ENCODE peak calls at places on chromosomes 12 and 14, in seven cellular contexts. J, O, P, Y, L, R and N are unnamed samples.

GRCh38 chr14:90573385-90574105 is 176.7 kb downstream of the CALM1 start:
- DNase-seq in J (no peak), O (no peak), P (no peak), Y (no peak), L (no peak), R (no peak), N (no peak)

GRCh38 chr12:81083906-81084513 is 6.1 kb downstream of the ACSS3 start:
- DNase-seq in J (no peak), O (no peak), P (no peak), Y (no peak), L (no peak), R (no peak), N (no peak)

GRCh38 chr14:26380616-26381015 is 217.2 kb downstream of the NOVA1 start:
- DNase-seq in J (no peak), O (no peak), P (no peak), Y (no peak), L (no peak), R (no peak), N (no peak)

GRCh38 chr12:94873368-94874085 is 130.0 kb downstream of the NDUFA12 start:
- DNase-seq in J (no peak), O (peak), P (no peak), Y (peak), L (peak), R (no peak), N (no peak)

GRCh38 chr12:130761537-130762318 is 45.6 kb upstream of the RIMBP2 start:
- DNase-seq in J (peak), O (peak), P (no peak), Y (peak), L (peak), R (peak), N (peak)

GRCh38 chr14:90453401-90453951 is 56.6 kb downstream of the CALM1 start:
- DNase-seq in J (no peak), O (no peak), P (no peak), Y (no peak), L (no peak), R (no peak), N (no peak)

GRCh38 chr14:37369446-37369845 is 171.7 kb downstream of the MIPOL1 start:
- DNase-seq in J (no peak), O (no peak), P (no peak), Y (no peak), L (no peak), R (no peak), N (no peak)

GRCh38 chr14:96285667-96286066 is 29.7 kb downstream of the BDKRB1 start:
- DNase-seq in J (peak), O (no peak), P (no peak), Y (no peak), L (no peak), R (peak), N (peak)

GRCh38 chr12:102755271-102755670 is 161.8 kb downstream of the PAH start:
- DNase-seq in J (no peak), O (no peak), P (no peak), Y (no peak), L (no peak), R (no peak), N (no peak)

GRCh38 chr14:49593016-49593415 is 5.7 kb upstream of the LRR1 start:
- DNase-seq in J (peak), O (no peak), P (no peak), Y (no peak), L (no peak), R (peak), N (no peak)

GRCh38 chr12:109458086-109458485 is 19.0 kb downstream of the KCTD10 start:
- DNase-seq in J (peak), O (no peak), P (no peak), Y (no peak), L (no peak), R (peak), N (no peak)

GRCh38 chr14:94125659-94126418 is 3.6 kb downstream of the IFI27L2 start:
- DNase-seq in J (no peak), O (no peak), P (no peak), Y (no peak), L (peak), R (no peak), N (no peak)

GRCh38 chr12:55929306-55929791 is 1.6 kb upstream of the DGKA start:
- DNase-seq in J (no peak), O (no peak), P (no peak), Y (no peak), L (no peak), R (no peak), N (no peak)

GRCh38 chr14:33052899-33053400 is 114.3 kb downstream of the NPAS3 start:
- DNase-seq in J (no peak), O (no peak), P (no peak), Y (no peak), L (no peak), R (no peak), N (no peak)

GRCh38 chr12:120534703-120535655 is 823 bp downstream of the RNF10 start:
- DNase-seq in J (peak), O (peak), P (no peak), Y (peak), L (peak), R (peak), N (peak)

GRCh38 chr12:131066207-131066885 is 112.6 kb downstream of the ADGRD1 start:
- DNase-seq in J (no peak), O (no peak), P (no peak), Y (no peak), L (peak), R (no peak), N (no peak)

GRCh38 chr14:90381999-90382451 is 14.8 kb upstream of the CALM1 start:
- DNase-seq in J (no peak), O (no peak), P (no peak), Y (peak), L (peak), R (no peak), N (no peak)

GRCh38 chr12:40921563-40922163 is 229.4 kb downstream of the CNTN1 start:
- DNase-seq in J (peak), O (no peak), P (no peak), Y (peak), L (no peak), R (peak), N (peak)

GRCh38 chr14:22563987-22564386 is 25.0 kb downstream of the DAD1 start:
- DNase-seq in J (no peak), O (no peak), P (no peak), Y (no peak), L (no peak), R (no peak), N (peak)

GRCh38 chr12:15829255-15829654 is 40.1 kb upstream of the EPS8 start:
- DNase-seq in J (no peak), O (no peak), P (no peak), Y (no peak), L (no peak), R (no peak), N (no peak)

GRCh38 chr12:49626169-49626835 is 2.9 kb downstream of the PRPF40B start:
- DNase-seq in J (peak), O (no peak), P (no peak), Y (no peak), L (no peak), R (peak), N (no peak)

GRCh38 chr12:29033519-29033918 is 115.6 kb upstream of the FAR2 start:
- DNase-seq in J (no peak), O (no peak), P (no peak), Y (no peak), L (no peak), R (no peak), N (no peak)

GRCh38 chr12:119020377-119021360 is 39.3 kb downstream of the SRRM4 start:
- DNase-seq in J (no peak), O (peak), P (peak), Y (peak), L (peak), R (no peak), N (no peak)

GRCh38 chr12:118821386-118821928 is 159.9 kb upstream of the SRRM4 start:
- DNase-seq in J (no peak), O (no peak), P (no peak), Y (peak), L (no peak), R (no peak), N (no peak)

GRCh38 chr14:73833530-73834257 is 17.9 kb upstream of the PTGR2 start:
- DNase-seq in J (peak), O (no peak), P (no peak), Y (peak), L (peak), R (peak), N (no peak)

GRCh38 chr12:114682920-114683708 is 861 bp downstream of the TBX3 start:
- DNase-seq in J (no peak), O (no peak), P (no peak), Y (peak), L (peak), R (no peak), N (no peak)

GRCh38 chr12:89636054-89636775 is 72.4 kb downstream of the ATP2B1 start:
- DNase-seq in J (peak), O (no peak), P (no peak), Y (no peak), L (no peak), R (peak), N (no peak)

GRCh38 chr12:29534935-29535334 is 37.4 kb upstream of the OVCH1 start:
- DNase-seq in J (peak), O (no peak), P (no peak), Y (peak), L (no peak), R (peak), N (no peak)

GRCh38 chr12:57864382-57864781 is 17.9 kb upstream of the CTDSP2 start:
- DNase-seq in J (no peak), O (no peak), P (no peak), Y (peak), L (peak), R (no peak), N (no peak)

GRCh38 chr14:72476657-72477499 is 417.0 kb downstream of the DPF3 start:
- DNase-seq in J (peak), O (no peak), P (peak), Y (peak), L (peak), R (peak), N (peak)

GRCh38 chr12:104652910-104653309 is 196.2 kb downstream of the CHST11 start:
- DNase-seq in J (no peak), O (no peak), P (no peak), Y (no peak), L (no peak), R (no peak), N (no peak)

GRCh38 chr12:65403188-65403587 is 124.7 kb downstream of the MSRB3 start:
- DNase-seq in J (no peak), O (no peak), P (no peak), Y (no peak), L (no peak), R (no peak), N (no peak)

GRCh38 chr12:66978802-66979201 is 290.4 kb upstream of the CAND1 start:
- DNase-seq in J (no peak), O (no peak), P (no peak), Y (peak), L (no peak), R (no peak), N (no peak)

GRCh38 chr14:69088523-69089445 is 64.1 kb downstream of the DCAF5 start:
- DNase-seq in J (peak), O (no peak), P (no peak), Y (no peak), L (no peak), R (peak), N (peak)

GRCh38 chr12:83945871-83946270 is 966.7 kb downstream of the SLC6A15 start:
- DNase-seq in J (peak), O (no peak), P (no peak), Y (no peak), L (no peak), R (peak), N (no peak)

GRCh38 chr14:95464103-95464502 is 52.3 kb downstream of the SYNE3 start:
- DNase-seq in J (no peak), O (no peak), P (no peak), Y (no peak), L (no peak), R (no peak), N (no peak)

GRCh38 chr12:93972411-93973208 is 175.8 kb upstream of the PLXNC1 start:
- DNase-seq in J (peak), O (no peak), P (no peak), Y (peak), L (no peak), R (peak), N (no peak)

GRCh38 chr14:102883028-102883953 is 39.2 kb upstream of the AMN start:
- DNase-seq in J (no peak), O (no peak), P (no peak), Y (no peak), L (no peak), R (no peak), N (no peak)

GRCh38 chr14:102889615-102890014 is 32.8 kb upstream of the AMN start:
- DNase-seq in J (no peak), O (no peak), P (no peak), Y (no peak), L (no peak), R (no peak), N (no peak)

GRCh38 chr14:102888748-102889147 is 33.7 kb upstream of the AMN start:
- DNase-seq in J (no peak), O (no peak), P (no peak), Y (no peak), L (no peak), R (no peak), N (no peak)

GRCh38 chr14:102882233-102882906 is 40.1 kb upstream of the AMN start:
- DNase-seq in J (no peak), O (no peak), P (no peak), Y (no peak), L (no peak), R (no peak), N (no peak)

DNA sequence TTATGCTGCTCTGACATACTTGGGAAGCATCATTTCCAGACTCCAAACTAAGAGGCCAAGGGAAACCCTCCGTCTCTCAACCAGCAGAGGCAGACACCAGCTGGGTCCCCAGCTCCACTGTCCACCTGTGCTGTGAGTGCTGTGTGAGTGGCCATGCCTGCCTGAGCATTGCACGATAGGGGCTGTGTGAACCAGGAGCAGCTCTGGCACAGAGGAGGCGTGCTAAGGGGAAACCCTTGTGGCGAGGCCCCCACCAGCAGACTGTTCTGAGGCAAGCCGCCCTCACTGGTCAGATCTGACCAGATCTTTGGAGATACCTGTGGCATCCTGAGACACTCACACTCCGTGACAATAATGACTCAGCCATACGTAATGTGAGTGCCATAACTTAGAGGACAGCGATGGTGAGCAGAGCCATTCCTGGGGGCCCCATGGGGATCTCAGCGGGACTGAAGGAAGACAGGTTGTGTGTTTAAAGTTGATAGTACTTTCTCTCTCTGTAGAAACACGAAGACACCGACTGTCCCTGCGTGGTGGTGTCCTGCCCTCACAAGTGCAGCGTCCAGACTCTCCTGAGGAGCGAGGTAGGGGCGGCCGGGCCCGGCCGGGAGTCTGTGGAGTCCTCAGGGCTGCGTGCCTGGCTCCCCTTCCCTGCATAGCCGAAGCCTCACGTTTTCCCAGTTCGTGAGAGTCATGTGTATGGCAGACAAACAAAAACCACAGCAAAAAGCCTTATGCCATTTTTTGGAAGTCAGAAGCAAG is 36.6 kb upstream of the AMN start:
- DNase-seq in J (no peak), O (no peak), P (no peak), Y (peak), L (no peak), R (peak), N (peak)
- H3K4ac ChIP-seq in J (no peak), O (no peak), P (no peak), Y (no peak), L (no peak), R (no peak), N (no peak)

DNA sequence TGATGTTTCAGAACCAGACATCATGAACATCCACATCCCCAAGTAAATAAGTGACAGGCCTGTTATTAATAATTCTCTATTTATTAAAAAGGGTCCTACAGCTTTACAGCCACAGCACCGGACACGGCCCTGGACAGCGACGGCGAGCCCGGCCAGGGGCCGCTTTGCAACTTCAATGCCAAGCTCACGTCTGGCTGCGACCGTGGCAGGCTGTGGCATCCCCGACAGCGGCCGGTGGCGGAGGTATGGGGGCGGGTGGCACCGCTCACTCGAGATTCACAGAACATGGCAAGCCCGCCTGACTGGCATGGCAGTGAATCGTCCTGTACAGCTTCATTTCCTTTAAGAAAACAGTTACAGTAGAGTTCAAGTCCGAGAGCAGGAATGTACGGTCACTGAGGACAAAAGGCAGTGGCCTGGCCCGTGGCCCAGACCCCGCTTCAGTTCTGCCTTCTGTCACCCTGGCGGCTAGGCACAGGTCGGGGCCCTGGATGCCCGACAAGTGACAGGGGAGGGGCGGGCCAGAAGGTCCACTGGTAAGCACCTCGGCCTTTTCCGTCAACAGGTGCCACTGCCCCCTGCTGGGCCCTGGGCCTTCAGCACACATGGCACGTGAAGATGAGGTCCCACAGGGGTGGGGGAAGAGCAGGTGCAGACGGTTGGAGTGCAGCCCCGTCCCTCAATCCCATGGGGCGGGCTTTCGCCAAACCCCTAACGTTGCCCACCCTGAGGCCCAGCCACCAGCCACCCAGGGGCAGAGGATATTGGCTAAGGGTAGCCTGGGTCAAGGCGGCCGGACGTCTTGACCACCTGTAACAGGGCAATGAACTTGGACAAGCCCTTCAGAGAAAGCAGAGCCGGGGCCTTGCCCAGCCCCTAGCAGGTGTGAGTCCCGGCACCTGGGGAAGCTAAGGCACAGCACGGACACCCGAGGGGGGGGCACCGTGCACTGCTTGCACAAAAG is 30.3 kb downstream of the HIP1R start:
- DNase-seq in J (no peak), O (no peak), P (no peak), Y (peak), L (no peak), R (no peak), N (no peak)
- H3K4me2 ChIP-seq in J (no peak), O (no peak), P (no peak), Y (no peak), L (no peak), R (no peak), N (no peak)

DNA sequence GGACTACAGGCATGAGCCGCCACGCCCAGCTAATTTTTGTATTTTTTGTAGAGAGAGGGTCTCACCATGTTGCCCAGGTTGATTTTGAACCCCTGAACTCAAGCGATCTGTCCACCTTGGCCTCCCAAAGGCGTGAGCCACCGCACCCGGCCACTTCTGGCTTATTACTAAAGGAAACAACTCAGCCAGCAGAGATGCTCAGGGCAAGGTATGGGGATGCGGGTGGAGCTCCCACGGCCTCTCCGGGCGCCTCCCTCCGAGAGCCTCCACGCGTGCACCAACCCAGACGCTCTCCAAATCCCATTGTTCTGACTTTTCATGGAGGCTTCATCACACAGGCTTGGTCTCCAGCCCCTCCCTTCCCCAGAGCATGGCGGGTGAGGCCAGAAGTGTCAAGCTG is 6.1 kb upstream of the GPR132 start:
- DNase-seq in J (no peak), O (no peak), P (no peak), Y (no peak), L (no peak), R (no peak), N (no peak)
- H3K23ac ChIP-seq in J (no peak), O (no peak), P (no peak), Y (no peak), L (no peak), R (no peak), N (no peak)

DNA sequence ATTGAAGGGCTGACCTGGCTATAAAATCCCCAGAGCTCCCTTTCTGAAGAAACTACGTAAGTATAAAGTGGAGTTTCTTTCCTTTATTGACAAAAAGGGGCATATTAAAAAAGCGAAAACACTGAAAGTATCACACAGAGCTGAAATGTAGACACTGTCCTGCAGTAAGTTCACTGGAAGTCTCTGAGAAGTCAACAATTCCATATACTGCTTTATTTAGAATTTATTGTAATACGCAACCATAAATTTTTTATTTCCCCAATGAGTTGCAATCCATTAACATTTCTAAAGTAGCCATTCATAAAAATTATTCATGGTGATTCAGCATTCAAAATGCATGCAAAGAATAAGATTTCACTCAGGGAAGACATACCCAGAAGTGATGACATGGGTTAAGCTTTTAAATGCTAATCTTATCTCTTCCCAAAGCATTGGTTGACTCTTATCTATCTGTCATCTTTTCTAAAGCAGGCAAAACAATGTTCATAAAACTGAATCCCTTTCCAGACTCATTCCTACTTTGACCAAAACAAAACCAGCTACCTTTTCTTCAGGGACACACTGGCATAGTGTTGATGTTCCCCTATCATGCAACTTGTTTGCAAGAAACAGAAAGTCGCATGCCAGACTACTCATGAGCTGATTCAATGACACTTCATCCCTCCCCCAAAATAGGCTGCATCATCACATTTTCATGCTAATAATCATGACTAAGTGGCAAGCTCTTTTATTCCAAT is 17.3 kb downstream of the KITLG start:
- DNase-seq in J (peak), O (no peak), P (no peak), Y (peak), L (no peak), R (peak), N (no peak)
- H3K4ac ChIP-seq in J (no peak), O (no peak), P (no peak), Y (no peak), L (no peak), R (no peak), N (no peak)

GRCh38 chr12:9334026-9334692 is 126.0 kb upstream of the PZP start:
- DNase-seq in J (peak), O (no peak), P (no peak), Y (no peak), L (no peak), R (no peak), N (no peak)
- H3K4me2 ChIP-seq in J (no peak), O (no peak), P (no peak), Y (no peak), L (no peak), R (no peak), N (no peak)